ENCODE peak calls at places on chromosomes 4 and X, in four cellular contexts. H, N, O and L are unnamed samples.

GRCh38 chr4:153529646-153530045 is 63.5 kb downstream of the TMEM131L start:
- DNase-seq in H (no peak), N (no peak), O (no peak), L (no peak)

GRCh38 chr4:155820887-155821529 is 45.1 kb downstream of the ASIC5 start:
- DNase-seq in H (no peak), N (no peak), O (no peak), L (no peak)

GRCh38 chr4:146506272-146506671 is 15.5 kb downstream of the SLC10A7 start:
- DNase-seq in H (no peak), N (no peak), O (no peak), L (no peak)

GRCh38 chrX:75273483-75273882 is 402 bp upstream of the UPRT start:
- DNase-seq in H (no peak), N (no peak), O (no peak), L (no peak)

GRCh38 chr4:8768357-8768999 is 103.2 kb downstream of the HMX1 start:
- DNase-seq in H (no peak), N (no peak), O (no peak), L (no peak)

GRCh38 chrX:118251251-118251650 is 94.7 kb upstream of the WDR44 start:
- DNase-seq in H (no peak), N (no peak), O (no peak), L (no peak)

GRCh38 chr4:41427306-41427882 is 110.6 kb upstream of the LIMCH1 start:
- DNase-seq in H (no peak), N (no peak), O (no peak), L (no peak)

GRCh38 chr4:183920512-183920911 is 15.4 kb downstream of the STOX2 start:
- DNase-seq in H (no peak), N (no peak), O (no peak), L (no peak)

GRCh38 chr4:3656441-3657376 is 109.5 kb upstream of the ADRA2C start:
- DNase-seq in H (no peak), N (no peak), O (no peak), L (no peak)

GRCh38 chr4:2220016-2220620 is 21.8 kb downstream of the HAUS3 start:
- DNase-seq in H (peak; percentile 53), N (peak; percentile 79), O (peak; percentile 61), L (peak; percentile 66)

GRCh38 chrX:39755152-39756032 is 342.4 kb downstream of the BCOR start:
- DNase-seq in H (no peak), N (no peak), O (peak; percentile 91), L (peak; percentile 96)

GRCh38 chrX:12843668-12844279 is 23.1 kb upstream of the TLR7 start:
- DNase-seq in H (no peak), N (no peak), O (no peak), L (no peak)

GRCh38 chr4:56532239-56532638 is 26.6 kb downstream of the ARL9 start:
- DNase-seq in H (no peak), N (no peak), O (no peak), L (no peak)

GRCh38 chrX:55619547-55619946 is 3.7 kb upstream of the FOXR2 start:
- DNase-seq in H (no peak), N (no peak), O (no peak), L (no peak)